ENCODE peak calls at places on chromosomes 5 and 9, in six cellular contexts. One of them, this sample, is unnamed.

GRCh38 chr9:16002816-16003215 is 450.0 kb downstream of the CCDC171 start:
- DNase-seq in neural progenitor cell: no peak
- DNase-seq in heart right ventricle: no peak
- DNase-seq in A549: peak; percentile 21
- DNase-seq in Karpas-422: no peak
- DNase-seq in colonic mucosa: no peak
- DNase-seq in this sample: no peak

GRCh38 chr5:56815657-56816545 is 552 bp downstream of the MAP3K1 start:
- DNase-seq in neural progenitor cell: peak; percentile 65
- DNase-seq in heart right ventricle: peak; percentile 34
- DNase-seq in A549: peak; percentile 41
- DNase-seq in Karpas-422: peak; percentile 71
- DNase-seq in colonic mucosa: peak; percentile 36
- DNase-seq in this sample: no peak

GRCh38 chr9:95499847-95500246 is 16.9 kb downstream of the PTCH1 start:
- DNase-seq in neural progenitor cell: no peak
- DNase-seq in heart right ventricle: no peak
- DNase-seq in A549: no peak
- DNase-seq in Karpas-422: no peak
- DNase-seq in colonic mucosa: no peak
- DNase-seq in this sample: no peak

GRCh38 chr5:173626501-173626812 is 10.0 kb upstream of the BOD1 start:
- DNase-seq in neural progenitor cell: no peak
- DNase-seq in heart right ventricle: no peak
- DNase-seq in A549: no peak
- DNase-seq in Karpas-422: no peak
- DNase-seq in colonic mucosa: no peak
- DNase-seq in this sample: no peak

GRCh38 chr5:1161108-1161831 is 40.1 kb upstream of the SLC6A19 start:
- DNase-seq in neural progenitor cell: no peak
- DNase-seq in heart right ventricle: peak; percentile 4
- DNase-seq in A549: peak; percentile 47
- DNase-seq in Karpas-422: no peak
- DNase-seq in colonic mucosa: peak; percentile 74
- DNase-seq in this sample: no peak

GRCh38 chr9:133609311-133610098 is at the start of gene FAM163B:
- DNase-seq in neural progenitor cell: peak; percentile 90
- DNase-seq in heart right ventricle: peak; percentile 55
- DNase-seq in A549: no peak
- DNase-seq in Karpas-422: no peak
- DNase-seq in colonic mucosa: no peak
- DNase-seq in this sample: no peak

GRCh38 chr9:34163439-34163838 is 15.4 kb upstream of the UBAP1 start:
- DNase-seq in neural progenitor cell: no peak
- DNase-seq in heart right ventricle: no peak
- DNase-seq in A549: peak; percentile 84
- DNase-seq in Karpas-422: no peak
- DNase-seq in colonic mucosa: no peak
- DNase-seq in this sample: no peak

GRCh38 chr9:79165006-79165405 is 406.8 kb upstream of the TLE4 start:
- DNase-seq in neural progenitor cell: no peak
- DNase-seq in heart right ventricle: no peak
- DNase-seq in A549: no peak
- DNase-seq in Karpas-422: no peak
- DNase-seq in colonic mucosa: no peak
- DNase-seq in this sample: no peak

GRCh38 chr9:34185778-34186551 is 7.1 kb downstream of the UBAP1 start:
- DNase-seq in neural progenitor cell: no peak
- DNase-seq in heart right ventricle: no peak
- DNase-seq in A549: peak; percentile 82
- DNase-seq in Karpas-422: no peak
- DNase-seq in colonic mucosa: no peak
- DNase-seq in this sample: peak; percentile 66

GRCh38 chr5:108788142-108788541 is 40.4 kb downstream of the FER start:
- DNase-seq in neural progenitor cell: no peak
- DNase-seq in heart right ventricle: peak; percentile 63
- DNase-seq in A549: no peak
- DNase-seq in Karpas-422: no peak
- DNase-seq in colonic mucosa: no peak
- DNase-seq in this sample: no peak

GRCh38 chr9:120175031-120175430 is 404.9 kb downstream of the CDK5RAP2 start:
- DNase-seq in neural progenitor cell: no peak
- DNase-seq in heart right ventricle: no peak
- DNase-seq in A549: no peak
- DNase-seq in Karpas-422: peak; percentile 30
- DNase-seq in colonic mucosa: no peak
- DNase-seq in this sample: no peak

GRCh38 chr9:96555567-96556386 is 63.9 kb downstream of the CDC14B start:
- DNase-seq in neural progenitor cell: no peak
- DNase-seq in heart right ventricle: no peak
- DNase-seq in A549: no peak
- DNase-seq in Karpas-422: no peak
- DNase-seq in colonic mucosa: no peak
- DNase-seq in this sample: no peak

GRCh38 chr9:128421474-128422010 is 885 bp downstream of the CERCAM start:
- DNase-seq in neural progenitor cell: no peak
- DNase-seq in heart right ventricle: no peak
- DNase-seq in A549: no peak
- DNase-seq in Karpas-422: no peak
- DNase-seq in colonic mucosa: no peak
- DNase-seq in this sample: no peak

GRCh38 chr5:180140627-180141006 is 68.4 kb downstream of the RASGEF1C start:
- DNase-seq in neural progenitor cell: no peak
- DNase-seq in heart right ventricle: no peak
- DNase-seq in A549: no peak
- DNase-seq in Karpas-422: no peak
- DNase-seq in colonic mucosa: peak; percentile 12
- DNase-seq in this sample: peak; percentile 43

GRCh38 chr9:14322211-14323082 is 8.5 kb upstream of the NFIB start:
- DNase-seq in neural progenitor cell: peak; percentile 95
- DNase-seq in heart right ventricle: peak; percentile 95
- DNase-seq in A549: peak; percentile 93
- DNase-seq in Karpas-422: peak; percentile 97
- DNase-seq in colonic mucosa: peak; percentile 95
- DNase-seq in this sample: peak; percentile 91
- H3K4me1 ChIP-seq in neural progenitor cell: peaks cover 3% of the 10 kb centered on the region
- H3K4me1 ChIP-seq in heart right ventricle: peaks cover 4% of the 10 kb centered on the region
- H3K4me1 ChIP-seq in A549: peaks cover 54% of the 10 kb centered on the region
- H3K4me1 ChIP-seq in Karpas-422: peaks cover 86% of the 10 kb centered on the region
- H3K4me1 ChIP-seq in colonic mucosa: no peaks in the 10 kb centered on the region
- H3K4me1 ChIP-seq in this sample: peaks cover 64% of the 10 kb centered on the region

DNA sequence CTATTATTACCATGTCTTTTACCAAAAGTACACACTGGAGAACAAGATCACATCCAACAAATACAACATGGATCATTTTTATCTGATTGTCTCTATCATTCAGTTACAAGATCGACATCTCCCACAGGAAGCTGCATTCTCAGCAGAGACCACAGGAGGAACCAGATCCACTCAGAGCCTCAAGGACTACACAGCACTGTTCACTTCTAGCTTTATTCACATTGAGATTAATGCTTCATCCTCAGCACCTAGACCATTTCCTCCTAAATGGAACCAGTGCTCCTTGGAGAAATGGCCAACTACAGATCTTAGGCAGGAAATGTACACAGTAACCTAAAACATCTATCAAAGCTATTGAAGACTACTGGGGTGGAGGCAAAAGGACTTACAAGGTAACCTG is 13.3 kb upstream of the C5orf15 start:
- DNase-seq in neural progenitor cell: no peak
- DNase-seq in heart right ventricle: no peak
- DNase-seq in A549: peak; percentile 31
- DNase-seq in Karpas-422: no peak
- DNase-seq in colonic mucosa: no peak
- DNase-seq in this sample: no peak
- H3K4me1 ChIP-seq in neural progenitor cell: no peaks in the 10 kb centered on the region
- H3K4me1 ChIP-seq in heart right ventricle: peaks cover 2% of the 10 kb centered on the region
- H3K4me1 ChIP-seq in A549: peaks cover 33% of the 10 kb centered on the region
- H3K4me1 ChIP-seq in Karpas-422: peaks cover 18% of the 10 kb centered on the region
- H3K4me1 ChIP-seq in colonic mucosa: no peaks in the 10 kb centered on the region
- H3K4me1 ChIP-seq in this sample: peaks cover 33% of the 10 kb centered on the region

GRCh38 chr9:14350766-14351165 is 36.8 kb upstream of the NFIB start:
- DNase-seq in neural progenitor cell: no peak
- DNase-seq in heart right ventricle: no peak
- DNase-seq in A549: no peak
- DNase-seq in Karpas-422: no peak
- DNase-seq in colonic mucosa: no peak
- DNase-seq in this sample: no peak

GRCh38 chr9:14349818-14350333 is 35.9 kb upstream of the NFIB start:
- DNase-seq in neural progenitor cell: peak; percentile 31
- DNase-seq in heart right ventricle: no peak
- DNase-seq in A549: no peak
- DNase-seq in Karpas-422: no peak
- DNase-seq in colonic mucosa: no peak
- DNase-seq in this sample: no peak

GRCh38 chr9:14348241-14349140 is 34.5 kb upstream of the NFIB start:
- DNase-seq in neural progenitor cell: peak; percentile 64
- DNase-seq in heart right ventricle: peak; percentile 36
- DNase-seq in A549: no peak
- DNase-seq in Karpas-422: no peak
- DNase-seq in colonic mucosa: no peak
- DNase-seq in this sample: no peak

GRCh38 chr9:14347408-14348224 is 33.7 kb upstream of the NFIB start:
- DNase-seq in neural progenitor cell: peak; percentile 68
- DNase-seq in heart right ventricle: peak; percentile 66
- DNase-seq in A549: peak; percentile 68
- DNase-seq in Karpas-422: no peak
- DNase-seq in colonic mucosa: peak; percentile 46
- DNase-seq in this sample: no peak

DNA sequence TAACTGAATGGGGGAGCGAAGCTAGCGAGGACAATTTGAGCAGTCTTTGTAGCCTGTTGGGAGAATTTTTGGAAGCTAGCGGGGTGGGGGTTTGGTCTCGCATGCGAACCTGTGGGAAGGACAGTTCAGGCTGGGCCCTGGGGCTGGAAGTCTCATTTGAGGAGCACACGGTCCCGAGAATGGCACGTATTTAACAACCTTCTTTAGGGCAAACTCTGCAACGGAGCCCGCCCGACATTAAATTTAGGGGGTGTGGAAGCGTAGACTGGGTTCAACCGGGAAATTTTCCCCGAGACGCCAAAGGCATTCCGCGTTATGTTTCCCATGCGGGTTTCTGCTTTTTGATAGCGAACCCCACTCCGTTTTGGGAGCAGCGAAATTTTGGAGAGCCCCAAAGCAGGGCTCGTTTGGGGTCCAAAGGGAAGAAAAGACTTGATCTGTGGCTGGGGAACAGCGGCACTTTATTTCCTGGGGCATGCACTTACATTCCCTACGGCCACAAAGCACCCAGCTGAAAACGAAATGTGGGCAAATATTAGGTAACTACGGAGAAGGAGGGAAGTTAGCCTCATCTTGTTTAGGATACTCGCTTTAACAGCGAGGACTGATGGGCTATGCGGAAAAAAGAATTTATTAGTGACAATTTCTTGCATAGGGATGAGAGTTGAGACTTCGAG is 35.3 kb upstream of the NFIB start:
- DNase-seq in neural progenitor cell: peak; percentile 49
- DNase-seq in heart right ventricle: no peak
- DNase-seq in A549: no peak
- DNase-seq in Karpas-422: no peak
- DNase-seq in colonic mucosa: no peak
- DNase-seq in this sample: no peak
- H3K4me1 ChIP-seq in neural progenitor cell: peaks cover 52% of the 10 kb centered on the region
- H3K4me1 ChIP-seq in heart right ventricle: peaks cover 6% of the 10 kb centered on the region
- H3K4me1 ChIP-seq in A549: peaks cover 7% of the 10 kb centered on the region
- H3K4me1 ChIP-seq in Karpas-422: peaks cover 10% of the 10 kb centered on the region
- H3K4me1 ChIP-seq in colonic mucosa: peaks cover 16% of the 10 kb centered on the region
- H3K4me1 ChIP-seq in this sample: no peaks in the 10 kb centered on the region

DNA sequence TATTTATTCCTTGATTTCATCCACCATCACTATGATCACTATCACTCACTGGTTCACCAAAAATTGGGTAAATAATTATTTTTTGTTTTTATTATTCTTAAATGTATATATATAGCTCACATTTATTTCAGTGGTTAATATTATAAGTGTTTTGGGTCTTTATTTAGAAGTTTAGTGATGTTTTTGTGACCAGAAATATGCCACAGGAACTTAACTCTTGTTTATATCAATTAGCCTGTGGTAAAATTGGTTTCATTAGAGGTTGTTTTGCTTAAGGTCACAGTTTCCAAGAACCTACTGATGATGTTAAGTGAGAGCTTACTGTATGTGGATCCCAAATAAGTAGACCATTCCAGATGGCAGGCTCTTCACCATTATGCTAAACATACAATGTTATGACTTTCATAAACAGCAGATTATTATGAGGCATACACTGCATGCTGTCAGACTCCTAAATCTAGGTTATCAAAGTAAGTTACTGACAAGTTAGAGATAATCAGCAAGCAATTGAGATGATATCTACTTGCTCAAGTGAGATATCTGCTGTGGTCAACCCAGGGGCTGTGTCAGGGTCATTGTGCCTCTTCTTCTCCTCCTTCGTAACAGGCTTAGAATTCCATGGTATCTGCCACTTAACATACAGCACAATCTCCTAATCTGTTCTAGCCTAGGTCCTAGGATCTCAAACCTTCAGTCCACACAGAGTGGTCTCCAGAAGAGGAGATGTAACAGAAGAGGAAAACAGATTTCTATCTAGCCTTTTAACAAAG is 57.6 kb downstream of the NR3C1 start:
- DNase-seq in neural progenitor cell: no peak
- DNase-seq in heart right ventricle: no peak
- DNase-seq in A549: no peak
- DNase-seq in Karpas-422: no peak
- DNase-seq in colonic mucosa: no peak
- DNase-seq in this sample: no peak
- H3K4me1 ChIP-seq in neural progenitor cell: no peaks in the 10 kb centered on the region
- H3K4me1 ChIP-seq in heart right ventricle: peaks cover 4% of the 10 kb centered on the region
- H3K4me1 ChIP-seq in A549: peaks cover 82% of the 10 kb centered on the region
- H3K4me1 ChIP-seq in Karpas-422: peaks cover 70% of the 10 kb centered on the region
- H3K4me1 ChIP-seq in colonic mucosa: no peaks in the 10 kb centered on the region
- H3K4me1 ChIP-seq in this sample: peaks cover 78% of the 10 kb centered on the region

GRCh38 chr9:92155221-92155620 is 40.0 kb upstream of the SPTLC1 start:
- DNase-seq in neural progenitor cell: no peak
- DNase-seq in heart right ventricle: no peak
- DNase-seq in A549: no peak
- DNase-seq in Karpas-422: no peak
- DNase-seq in colonic mucosa: no peak
- DNase-seq in this sample: no peak
- H3K4me1 ChIP-seq in neural progenitor cell: no peaks in the 10 kb centered on the region
- H3K4me1 ChIP-seq in heart right ventricle: no peaks in the 10 kb centered on the region
- H3K4me1 ChIP-seq in A549: peaks cover 13% of the 10 kb centered on the region
- H3K4me1 ChIP-seq in Karpas-422: peaks cover 5% of the 10 kb centered on the region
- H3K4me1 ChIP-seq in colonic mucosa: peaks cover 5% of the 10 kb centered on the region
- H3K4me1 ChIP-seq in this sample: no peaks in the 10 kb centered on the region

This sample was measured in right atrium auricular region.